ENCODE peak calls at places on chromosomes 1 and 21, in five cellular contexts. V is AG04449, M is epithelial cell of esophagus, Y is neural progenitor cell, X is AML-193. U is an unnamed sample.

GRCh38 chr1:42950146-42950480 is 8.6 kb downstream of the SLC2A1 start:
- DNase-seq in Y (no peak), M (no peak), V (no peak), X (no peak), U (no peak)

GRCh38 chr1:105664495-105664894 is 1392.0 kb upstream of the PRMT6 start:
- DNase-seq in M (no peak), X (no peak), V (no peak), Y (no peak), U (no peak)

GRCh38 chr21:29610960-29611359 is 312.2 kb downstream of the BACH1 start:
- DNase-seq in X (no peak), Y (no peak), M (no peak), V (no peak), U (no peak)

GRCh38 chr21:46108827-46109226 is 10.9 kb downstream of the COL6A2 start:
- DNase-seq in Y (no peak), M (no peak), X (no peak), V (no peak), U (no peak)

GRCh38 chr21:42829954-42830353 is 49.4 kb downstream of the WDR4 start:
- DNase-seq in X (no peak), V (no peak), M (no peak), Y (no peak), U (no peak)

GRCh38 chr1:13805431-13805830 is 105.4 kb downstream of the PRDM2 start:
- DNase-seq in Y (no peak), M (no peak), V (no peak), X (no peak), U (no peak)

GRCh38 chr1:234658143-234658542 is 48.2 kb upstream of the IRF2BP2 start:
- DNase-seq in M (peak), V (peak), Y (peak), X (no peak), U (no peak)

GRCh38 chr1:203507227-203507626 is 13.3 kb downstream of the OPTC start:
- DNase-seq in X (no peak), M (no peak), Y (no peak), V (no peak), U (no peak)

GRCh38 chr1:87684194-87684593 is 355.5 kb downstream of the LMO4 start:
- DNase-seq in V (no peak), M (peak), X (no peak), Y (peak), U (no peak)

GRCh38 chr1:48371598-48371997 is 100.4 kb downstream of the SPATA6 start:
- DNase-seq in M (no peak), V (no peak), Y (no peak), X (no peak), U (no peak)

GRCh38 chr1:43853161-43853921 is 80.3 kb upstream of the ARTN start:
- DNase-seq in Y (no peak), M (peak), V (peak), X (peak), U (no peak)

GRCh38 chr1:56545711-56546110 is 33.7 kb downstream of the PLPP3 start:
- DNase-seq in Y (no peak), X (no peak), V (no peak), M (no peak), U (no peak)

U was measured in CD4-positive, alpha-beta memory T cell.